ENCODE peak calls at places on chromosomes 2 and 18, in eight cellular contexts. One of them, this sample, is unnamed.
A peak's percentile ranks its signal among the peaks of the same experiment; 100 is the strongest.

GRCh38 chr2:127917916-127918315 is 32.2 kb upstream of the AMMECR1L start:
- DNase-seq in upper lobe of left lung: no peak
- DNase-seq in AG20443: no peak
- DNase-seq in aorta: no peak
- DNase-seq in stomach: no peak
- DNase-seq in GM03348: no peak
- DNase-seq in ACHN: no peak
- DNase-seq in left ventricle myocardium inferior: no peak
- DNase-seq in this sample: no peak

GRCh38 chr2:236712304-236712703 is 142.7 kb downstream of the ACKR3 start:
- DNase-seq in GM03348: no peak
- DNase-seq in upper lobe of left lung: no peak
- DNase-seq in AG20443: peak; percentile 25
- DNase-seq in left ventricle myocardium inferior: no peak
- DNase-seq in ACHN: no peak
- DNase-seq in stomach: no peak
- DNase-seq in aorta: no peak
- DNase-seq in this sample: no peak

GRCh38 chr2:152740743-152741328 is 22.4 kb downstream of the ARL6IP6 start:
- DNase-seq in stomach: no peak
- DNase-seq in ACHN: peak; percentile 82
- DNase-seq in left ventricle myocardium inferior: no peak
- DNase-seq in GM03348: peak; percentile 62
- DNase-seq in AG20443: peak; percentile 59
- DNase-seq in upper lobe of left lung: no peak
- DNase-seq in aorta: no peak
- DNase-seq in this sample: peak; percentile 55

GRCh38 chr2:235510305-235510704 is 16.5 kb downstream of the AGAP1 start:
- DNase-seq in upper lobe of left lung: no peak
- DNase-seq in aorta: peak; percentile 8
- DNase-seq in ACHN: no peak
- DNase-seq in stomach: no peak
- DNase-seq in left ventricle myocardium inferior: no peak
- DNase-seq in GM03348: no peak
- DNase-seq in AG20443: no peak
- DNase-seq in this sample: peak; percentile 91

GRCh38 chr18:58263733-58264469 is 219.9 kb downstream of the NEDD4L start:
- DNase-seq in stomach: no peak
- DNase-seq in aorta: no peak
- DNase-seq in upper lobe of left lung: no peak
- DNase-seq in GM03348: no peak
- DNase-seq in left ventricle myocardium inferior: no peak
- DNase-seq in AG20443: no peak
- DNase-seq in ACHN: no peak
- DNase-seq in this sample: no peak

GRCh38 chr18:24982831-24983230 is 369.1 kb downstream of the ZNF521 start:
- DNase-seq in AG20443: peak; percentile 51
- DNase-seq in ACHN: no peak
- DNase-seq in upper lobe of left lung: no peak
- DNase-seq in stomach: no peak
- DNase-seq in left ventricle myocardium inferior: no peak
- DNase-seq in aorta: no peak
- DNase-seq in GM03348: peak; percentile 33
- DNase-seq in this sample: no peak

GRCh38 chr2:82993631-82994030 is 1465.4 kb downstream of the SUCLG1 start:
- DNase-seq in ACHN: no peak
- DNase-seq in aorta: no peak
- DNase-seq in AG20443: no peak
- DNase-seq in upper lobe of left lung: no peak
- DNase-seq in GM03348: no peak
- DNase-seq in stomach: no peak
- DNase-seq in left ventricle myocardium inferior: no peak
- DNase-seq in this sample: no peak

GRCh38 chr2:192230864-192231453 is 36.2 kb upstream of the TMEFF2 start:
- DNase-seq in upper lobe of left lung: peak; percentile 25
- DNase-seq in aorta: no peak
- DNase-seq in AG20443: no peak
- DNase-seq in left ventricle myocardium inferior: no peak
- DNase-seq in ACHN: no peak
- DNase-seq in stomach: no peak
- DNase-seq in GM03348: no peak
- DNase-seq in this sample: peak; percentile 43

GRCh38 chr2:109223490-109223889 is 94.5 kb downstream of the SH3RF3 start:
- DNase-seq in ACHN: no peak
- DNase-seq in left ventricle myocardium inferior: no peak
- DNase-seq in GM03348: no peak
- DNase-seq in upper lobe of left lung: no peak
- DNase-seq in AG20443: no peak
- DNase-seq in stomach: no peak
- DNase-seq in aorta: no peak
- DNase-seq in this sample: no peak

GRCh38 chr2:230877737-230878598 is 13.2 kb downstream of the ITM2C start:
- DNase-seq in left ventricle myocardium inferior: no peak
- DNase-seq in stomach: no peak
- DNase-seq in ACHN: no peak
- DNase-seq in GM03348: no peak
- DNase-seq in upper lobe of left lung: no peak
- DNase-seq in AG20443: no peak
- DNase-seq in aorta: peak; percentile 48
- DNase-seq in this sample: no peak